ENCODE peak calls at places on chromosomes 3 and 15, in five cellular contexts. T is dorsolateral prefrontal cortex, C is upper lobe of right lung, Y is Karpas-422, E is A673. G is an unnamed sample.

GRCh38 chr3:133487920-133488540 is 85.5 kb upstream of the CDV3 start:
- DNase-seq in T (no peak), C (no peak), Y (peak; percentile 88), E (peak; percentile 42), G (no peak)

GRCh38 chr3:139297588-139298311 is 46.1 kb upstream of the MRPS22 start:
- DNase-seq in T (no peak), C (no peak), Y (no peak), E (no peak), G (no peak)

GRCh38 chr15:68431792-68432401 is at the start of gene ITGA11:
- DNase-seq in T (no peak), C (peak; percentile 80), Y (no peak), E (peak; percentile 17), G (peak; percentile 72)

GRCh38 chr15:31408724-31409123 is 82.1 kb downstream of the KLF13 start:
- DNase-seq in T (no peak), C (no peak), Y (no peak), E (no peak), G (no peak)

GRCh38 chr3:8472549-8472948 is 29.1 kb upstream of the LMCD1 start:
- DNase-seq in T (no peak), C (no peak), Y (no peak), E (no peak), G (no peak)

GRCh38 chr3:128330301-128330845 is 136.3 kb downstream of the DNAJB8 start:
- DNase-seq in T (no peak), C (peak; percentile 46), Y (no peak), E (no peak), G (no peak)

GRCh38 chr3:183538475-183538874 is 17.0 kb downstream of the KLHL6 start:
- DNase-seq in T (no peak), C (no peak), Y (no peak), E (no peak), G (no peak)

GRCh38 chr3:149291178-149291577 is 42.3 kb downstream of the TM4SF18 start:
- DNase-seq in T (no peak), C (no peak), Y (peak; percentile 84), E (peak; percentile 31), G (no peak)

GRCh38 chr3:168212664-168213255 is 117.0 kb upstream of the GOLIM4 start:
- DNase-seq in T (no peak), C (no peak), Y (no peak), E (no peak), G (no peak)

GRCh38 chr3:177249203-177249602 is 51.9 kb upstream of the TBL1XR1 start:
- DNase-seq in T (no peak), C (no peak), Y (no peak), E (no peak), G (no peak)

GRCh38 chr3:72234394-72234793 is 449.4 kb upstream of the PROK2 start:
- DNase-seq in T (no peak), C (no peak), Y (no peak), E (no peak), G (no peak)

GRCh38 chr3:14379842-14380241 is 22.6 kb upstream of the SLC6A6 start:
- DNase-seq in T (no peak), C (no peak), Y (no peak), E (no peak), G (no peak)

GRCh38 chr3:49671291-49672288 is 2.6 kb upstream of the APEH start:
- DNase-seq in T (peak; percentile 86), C (peak; percentile 84), Y (peak; percentile 92), E (peak; percentile 43), G (peak; percentile 77)

GRCh38 chr15:90388462-90389182 is 580 bp downstream of the IQGAP1 start:
- DNase-seq in T (peak; percentile 32), C (peak; percentile 90), Y (peak; percentile 87), E (peak; percentile 54), G (peak; percentile 87)

GRCh38 chr3:189099031-189099471 is 72.7 kb upstream of the TPRG1 start:
- DNase-seq in T (no peak), C (peak; percentile 77), Y (no peak), E (no peak), G (peak; percentile 61)

GRCh38 chr3:113241292-113242033 is 30.1 kb downstream of the BOC start:
- DNase-seq in T (no peak), C (no peak), Y (no peak), E (peak; percentile 73), G (no peak)

GRCh38 chr3:42666022-42666421 is 12.5 kb downstream of the ZBTB47 start:
- DNase-seq in T (no peak), C (no peak), Y (no peak), E (no peak), G (no peak)

GRCh38 chr3:37609711-37610110 is 252.0 kb upstream of the CTDSPL start:
- DNase-seq in T (no peak), C (no peak), Y (no peak), E (no peak), G (no peak)

GRCh38 chr3:49668414-49668797 is 5.7 kb upstream of the APEH start:
- DNase-seq in T (no peak), C (no peak), Y (peak; percentile 62), E (no peak), G (no peak)

GRCh38 chr15:98123297-98123696 is 162.8 kb downstream of the ARRDC4 start:
- DNase-seq in T (no peak), C (no peak), Y (no peak), E (no peak), G (no peak)

GRCh38 chr3:141605883-141606282 is 119.1 kb downstream of the RASA2 start:
- DNase-seq in T (no peak), C (no peak), Y (no peak), E (no peak), G (no peak)

GRCh38 chr3:172717493-172718088 is 6.7 kb upstream of the NCEH1 start:
- DNase-seq in T (no peak), C (no peak), Y (peak; percentile 69), E (peak; percentile 32), G (no peak)

GRCh38 chr3:121167374-121168139 is 259.6 kb downstream of the STXBP5L start:
- DNase-seq in T (no peak), C (peak; percentile 29), Y (no peak), E (no peak), G (peak; percentile 16)

GRCh38 chr3:71130516-71131384 is 452.8 kb downstream of the FOXP1 start:
- DNase-seq in T (no peak), C (peak; percentile 75), Y (peak; percentile 81), E (peak; percentile 55), G (peak; percentile 77)

GRCh38 chr3:87541711-87542110 is 265.3 kb upstream of the POU1F1 start:
- DNase-seq in T (no peak), C (no peak), Y (no peak), E (no peak), G (no peak)

GRCh38 chr15:55132672-55133071 is 64.1 kb downstream of the RSL24D1 start:
- DNase-seq in T (no peak), C (no peak), Y (no peak), E (no peak), G (no peak)

GRCh38 chr3:65951836-65952505 is 86.7 kb downstream of the MAGI1 start:
- DNase-seq in T (no peak), C (no peak), Y (no peak), E (no peak), G (no peak)

GRCh38 chr3:39408493-39409372 is 2.2 kb downstream of the RPSA start:
- DNase-seq in T (no peak), C (no peak), Y (peak; percentile 39), E (no peak), G (no peak)

GRCh38 chr15:55526559-55527036 is 18.6 kb upstream of the DNAAF4 start:
- DNase-seq in T (no peak), C (no peak), Y (peak; percentile 91), E (peak; percentile 77), G (no peak)

GRCh38 chr15:82933576-82933975 is 18.9 kb downstream of the HOMER2 start:
- DNase-seq in T (no peak), C (no peak), Y (no peak), E (no peak), G (no peak)

GRCh38 chr3:16913264-16913580 is 28.5 kb downstream of the PLCL2 start:
- DNase-seq in T (no peak), C (no peak), Y (no peak), E (no peak), G (no peak)
- H3K4me3 ChIP-seq in T (no peak overlapping the region), C (no peak overlapping the region), Y (no peak overlapping the region), E (no peak overlapping the region), G (no peak overlapping the region)

DNA sequence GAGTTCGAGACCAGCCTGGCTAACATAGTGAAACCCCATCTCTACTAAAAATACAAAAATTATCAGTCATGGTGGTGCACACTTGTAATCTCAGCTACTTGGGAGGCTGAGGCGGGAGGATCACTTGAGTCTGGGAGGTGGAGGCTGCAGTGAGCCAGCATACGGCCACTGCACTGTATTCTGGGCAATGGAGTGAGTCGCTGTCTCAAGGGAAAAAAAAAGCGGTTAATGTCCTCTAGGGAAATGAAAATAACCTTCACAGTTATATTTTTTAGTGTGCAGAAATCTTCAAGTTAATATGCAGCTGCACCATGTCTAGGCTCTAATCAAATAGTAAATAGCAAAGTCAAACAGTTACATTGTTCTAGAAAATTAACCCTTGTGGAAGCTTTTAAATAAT is 14.8 kb downstream of the CEP19 start:
- DNase-seq in T (no peak), C (no peak), Y (peak; percentile 72), E (no peak), G (no peak)
- H3K27ac ChIP-seq in T (no peak overlapping the region), C (no peak overlapping the region), Y (no peak overlapping the region), E (no peak overlapping the region), G (no peak overlapping the region)

DNA sequence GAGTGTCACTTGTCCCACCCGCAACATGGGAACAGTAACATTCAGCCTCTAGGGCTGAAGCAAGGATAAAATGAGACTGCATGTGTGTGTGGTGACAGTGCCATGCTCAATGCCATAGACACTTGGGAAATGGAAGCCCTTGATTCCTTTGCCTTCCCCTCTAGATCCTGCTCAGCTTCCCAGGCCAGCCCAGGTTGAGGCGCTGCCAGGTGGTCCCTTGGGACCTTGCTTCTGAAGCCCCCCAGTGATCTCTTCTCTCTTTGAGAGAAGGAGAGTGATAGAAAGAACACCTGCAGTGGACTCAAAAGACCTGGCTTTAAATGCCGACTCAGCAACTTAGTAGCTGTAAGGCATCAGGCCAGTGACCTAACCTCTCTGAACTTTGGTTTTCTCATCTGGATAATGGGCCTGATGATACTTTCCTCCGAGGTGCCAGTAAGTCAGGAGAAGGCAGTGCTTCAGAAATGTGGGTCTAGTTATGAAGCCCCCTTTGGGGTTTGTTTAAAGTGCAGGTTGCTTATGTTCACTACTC is 144.5 kb downstream of the RPLP1 start:
- DNase-seq in T (no peak), C (no peak), Y (no peak), E (no peak), G (no peak)
- H3K27me3 ChIP-seq in T (no peaks in the 10 kb centered on the region), C (no peaks in the 10 kb centered on the region), Y (no peaks in the 10 kb centered on the region), E (peaks cover 7% of the 10 kb centered on the region), G (no peaks in the 10 kb centered on the region)

GRCh38 chr3:196081834-196082470 is at the start of gene TFRC:
- DNase-seq in T (peak; percentile 98), C (peak; percentile 99), Y (peak; percentile 100), E (peak; percentile 98), G (peak; percentile 98)

GRCh38 chr3:196080997-196081833 is 675 bp downstream of the TFRC start:
- DNase-seq in T (peak; percentile 53), C (peak; percentile 85), Y (peak; percentile 90), E (peak; percentile 61), G (peak; percentile 84)

GRCh38 chr3:196082471-196082971 is 631 bp upstream of the TFRC start:
- DNase-seq in T (no peak), C (no peak), Y (no peak), E (no peak), G (no peak)

GRCh38 chr3:196076721-196077120 is 5.2 kb downstream of the TFRC start:
- DNase-seq in T (no peak), C (no peak), Y (no peak), E (no peak), G (no peak)

DNA sequence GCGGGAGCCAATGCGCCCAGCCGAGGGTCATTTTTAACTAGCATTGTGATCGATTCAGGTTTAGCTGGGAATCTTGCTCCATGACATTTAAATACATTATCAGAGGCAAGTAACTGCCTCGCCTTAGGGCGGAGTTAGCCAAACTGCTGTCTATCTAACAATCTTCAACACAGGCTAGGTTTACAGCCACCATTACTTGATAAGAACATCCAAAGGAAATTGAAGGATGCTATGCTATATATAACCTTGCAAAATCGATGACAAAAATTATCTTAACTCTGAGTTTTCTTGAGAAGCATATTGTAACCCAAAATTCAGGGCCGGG is 1.4 kb downstream of the TFRC start:
- DNase-seq in T (no peak), C (no peak), Y (no peak), E (no peak), G (no peak)
- H3K4me3 ChIP-seq in T (peak overlapping the region; percentile 98), C (peak overlapping the region; percentile 96), Y (peak overlapping the region; percentile 85), E (peak overlapping the region; percentile 83), G (peak overlapping the region; percentile 83)

G was measured in lower lobe of right lung.